ENCODE peak calls at places on chromosomes 6 and 20, in six cellular contexts. Z is mesothelial cell of epicardium, I is NCI-H524, R is left colon, G is lung, U is RPMI8226. E is an unnamed sample.

GRCh38 chr6:17226766-17227338 is 54.3 kb upstream of the RBM24 start:
- DNase-seq in Z (no peak), I (no peak), R (no peak), G (no peak), U (no peak), E (no peak)

GRCh38 chr20:58659841-58660240 is 8.8 kb downstream of the STX16 start:
- DNase-seq in Z (no peak), I (peak), R (no peak), G (no peak), U (no peak), E (no peak)

GRCh38 chr6:43630980-43631619 is 2.0 kb upstream of the GTPBP2 start:
- DNase-seq in Z (no peak), I (no peak), R (no peak), G (no peak), U (no peak), E (no peak)

GRCh38 chr20:1949711-1950110 is 44.1 kb downstream of the PDYN start:
- DNase-seq in Z (no peak), I (no peak), R (no peak), G (no peak), U (no peak), E (no peak)

GRCh38 chr6:33709605-33710295 is 1.8 kb downstream of the UQCC2 start:
- DNase-seq in Z (no peak), I (peak), R (no peak), G (no peak), U (no peak), E (no peak)

GRCh38 chr6:17714879-17715860 is 8.4 kb upstream of the NUP153 start:
- DNase-seq in Z (no peak), I (no peak), R (no peak), G (no peak), U (no peak), E (peak)

GRCh38 chr6:163958646-163959045 is 544.1 kb downstream of the QKI start:
- DNase-seq in Z (no peak), I (no peak), R (no peak), G (no peak), U (no peak), E (peak)

GRCh38 chr6:43436577-43437282 is 9.4 kb downstream of the ABCC10 start:
- DNase-seq in Z (no peak), I (no peak), R (peak), G (peak), U (peak), E (peak)

GRCh38 chr6:134351615-134352474 is 33.9 kb upstream of the SGK1 start:
- DNase-seq in Z (no peak), I (peak), R (no peak), G (no peak), U (no peak), E (peak)

GRCh38 chr6:106444777-106445507 is 84.4 kb downstream of the CRYBG1 start:
- DNase-seq in Z (no peak), I (peak), R (no peak), G (no peak), U (peak), E (peak)

GRCh38 chr6:142088858-142089216 is 43.9 kb upstream of the GJE1 start:
- DNase-seq in Z (peak), I (peak), R (no peak), G (no peak), U (no peak), E (peak)

GRCh38 chr6:2931970-2932748 is 29.1 kb upstream of the SERPINB9 start:
- DNase-seq in Z (peak), I (peak), R (peak), G (peak), U (peak), E (peak)

E was measured in iris pigment epithelial cell.